ENCODE peak calls at places on chromosomes 11 and 22, in eight cellular contexts. B is esophagus squamous epithelium; M is fibroblast of pulmonary artery; T is heart left ventricle; P is BE2C; V is ELR; K is stimulated activated CD4-positive, alpha-beta T cell treated with anti-CD3 and anti-CD28 coated beads, Interleukin-1b, Interleukin-23, amount 100 ng/mL, for 1 hour; A is lung. R is an unnamed sample.
A peak's percentile ranks its signal among the peaks of the same experiment; 100 is the strongest.

GRCh38 chr22:28810839-28811491 is 10.6 kb upstream of the XBP1 start:
- DNase-seq in B (no peak), M (peak; percentile 21), T (no peak), P (no peak), V (no peak), K (no peak), A (no peak), R (peak; percentile 66)

GRCh38 chr11:111819161-111820058 is 52.0 kb downstream of the ALG9 start:
- DNase-seq in B (no peak), M (peak; percentile 41), T (no peak), P (no peak), V (no peak), K (no peak), A (no peak), R (no peak)

GRCh38 chr11:83599066-83599465 is 312.9 kb upstream of the CCDC90B start:
- DNase-seq in B (no peak), M (no peak), T (no peak), P (no peak), V (no peak), K (no peak), A (no peak), R (no peak)

GRCh38 chr11:90318651-90319050 is 95.8 kb upstream of the CHORDC1 start:
- DNase-seq in B (no peak), M (no peak), T (no peak), P (no peak), V (no peak), K (no peak), A (no peak), R (no peak)

GRCh38 chr22:42683599-42684283 is 34.5 kb upstream of the CYB5R3 start:
- DNase-seq in B (no peak), M (peak; percentile 25), T (peak; percentile 86), P (peak; percentile 55), V (no peak), K (no peak), A (no peak), R (no peak)

GRCh38 chr22:44941176-44941575 is 68.6 kb downstream of the PHF21B start:
- DNase-seq in B (no peak), M (no peak), T (no peak), P (no peak), V (no peak), K (no peak), A (no peak), R (no peak)

GRCh38 chr22:41305646-41306045 is 4.3 kb downstream of the ZC3H7B start:
- DNase-seq in B (no peak), M (peak; percentile 65), T (no peak), P (peak; percentile 57), V (peak; percentile 95), K (no peak), A (no peak), R (no peak)

GRCh38 chr11:36433896-36434295 is 76.2 kb downstream of the TRAF6 start:
- DNase-seq in B (no peak), M (no peak), T (no peak), P (no peak), V (no peak), K (no peak), A (no peak), R (no peak)

GRCh38 chr11:112554586-112554985 is 293.9 kb upstream of the PLET1 start:
- DNase-seq in B (no peak), M (no peak), T (no peak), P (no peak), V (no peak), K (no peak), A (no peak), R (no peak)

GRCh38 chr11:77071671-77072605 is 5.2 kb downstream of the CAPN5 start:
- DNase-seq in B (no peak), M (no peak), T (peak; percentile 43), P (no peak), V (peak; percentile 60), K (no peak), A (no peak), R (no peak)

GRCh38 chr11:110830344-110831141 is 118.3 kb upstream of the ARHGAP20 start:
- DNase-seq in B (no peak), M (no peak), T (no peak), P (no peak), V (no peak), K (no peak), A (no peak), R (no peak)

GRCh38 chr11:73085189-73085875 is 56.8 kb downstream of the FCHSD2 start:
- DNase-seq in B (no peak), M (peak; percentile 66), T (no peak), P (no peak), V (peak; percentile 6), K (no peak), A (no peak), R (no peak)

GRCh38 chr22:42444060-42444904 is 12.1 kb upstream of the NFAM1 start:
- DNase-seq in B (no peak), M (peak; percentile 95), T (peak; percentile 88), P (peak; percentile 92), V (peak; percentile 82), K (peak; percentile 64), A (peak; percentile 72), R (peak; percentile 90)

R was measured in spleen.